ENCODE peak calls at places on chromosomes 11 and 22, in six cellular contexts. One of them, this sample, is unnamed.

GRCh38 chr11:67352546-67353316 is 615 bp downstream of the POLD4 start:
- DNase-seq in CD8-positive, alpha-beta T cell: no peak
- DNase-seq in mesendoderm: no peak
- DNase-seq in body of pancreas: no peak
- DNase-seq in heart left ventricle: peak; percentile 55
- DNase-seq in CD8-positive, alpha-beta memory T cell: peak; percentile 55
- DNase-seq in this sample: no peak

GRCh38 chr22:39348909-39349505 is 784 bp upstream of the SYNGR1 start:
- DNase-seq in body of pancreas: no peak
- DNase-seq in CD8-positive, alpha-beta T cell: no peak
- DNase-seq in mesendoderm: no peak
- DNase-seq in CD8-positive, alpha-beta memory T cell: no peak
- DNase-seq in heart left ventricle: peak; percentile 43
- DNase-seq in this sample: no peak

GRCh38 chr11:44909557-44909956 is 41.1 kb downstream of the TP53I11 start:
- DNase-seq in CD8-positive, alpha-beta memory T cell: no peak
- DNase-seq in body of pancreas: no peak
- DNase-seq in heart left ventricle: no peak
- DNase-seq in CD8-positive, alpha-beta T cell: no peak
- DNase-seq in mesendoderm: no peak
- DNase-seq in this sample: no peak

GRCh38 chr11:3037041-3037944 is 19.9 kb downstream of the CARS1 start:
- DNase-seq in CD8-positive, alpha-beta T cell: peak; percentile 61
- DNase-seq in body of pancreas: peak; percentile 85
- DNase-seq in mesendoderm: peak; percentile 87
- DNase-seq in heart left ventricle: peak; percentile 81
- DNase-seq in CD8-positive, alpha-beta memory T cell: peak; percentile 36
- DNase-seq in this sample: peak; percentile 65

GRCh38 chr22:30275625-30276024 is 9.0 kb upstream of the OSM start:
- DNase-seq in body of pancreas: no peak
- DNase-seq in heart left ventricle: no peak
- DNase-seq in CD8-positive, alpha-beta memory T cell: no peak
- DNase-seq in mesendoderm: peak; percentile 65
- DNase-seq in CD8-positive, alpha-beta T cell: no peak
- DNase-seq in this sample: no peak

GRCh38 chr11:17546240-17546639 is 819 bp upstream of the OTOG start:
- DNase-seq in body of pancreas: no peak
- DNase-seq in heart left ventricle: no peak
- DNase-seq in CD8-positive, alpha-beta memory T cell: no peak
- DNase-seq in mesendoderm: no peak
- DNase-seq in CD8-positive, alpha-beta T cell: no peak
- DNase-seq in this sample: no peak

GRCh38 chr11:34208266-34209135 is 103.1 kb downstream of the NAT10 start:
- DNase-seq in body of pancreas: no peak
- DNase-seq in heart left ventricle: no peak
- DNase-seq in CD8-positive, alpha-beta memory T cell: no peak
- DNase-seq in mesendoderm: no peak
- DNase-seq in CD8-positive, alpha-beta T cell: no peak
- DNase-seq in this sample: no peak

GRCh38 chr11:74377689-74378088 is 20.5 kb downstream of the PGM2L1 start:
- DNase-seq in CD8-positive, alpha-beta memory T cell: no peak
- DNase-seq in heart left ventricle: no peak
- DNase-seq in mesendoderm: no peak
- DNase-seq in CD8-positive, alpha-beta T cell: no peak
- DNase-seq in body of pancreas: no peak
- DNase-seq in this sample: no peak

GRCh38 chr11:78811622-78812021 is 237.0 kb upstream of the NARS2 start:
- DNase-seq in mesendoderm: no peak
- DNase-seq in heart left ventricle: no peak
- DNase-seq in body of pancreas: no peak
- DNase-seq in CD8-positive, alpha-beta T cell: no peak
- DNase-seq in CD8-positive, alpha-beta memory T cell: no peak
- DNase-seq in this sample: no peak

GRCh38 chr11:62601114-62601363 is 626 bp downstream of the MTA2 start:
- DNase-seq in mesendoderm: no peak
- DNase-seq in body of pancreas: peak; percentile 48
- DNase-seq in CD8-positive, alpha-beta T cell: no peak
- DNase-seq in heart left ventricle: peak; percentile 72
- DNase-seq in CD8-positive, alpha-beta memory T cell: peak; percentile 51
- DNase-seq in this sample: no peak

GRCh38 chr11:12287374-12288211 is 89.8 kb upstream of the PARVA start:
- DNase-seq in mesendoderm: peak; percentile 92
- DNase-seq in heart left ventricle: peak; percentile 58
- DNase-seq in CD8-positive, alpha-beta memory T cell: no peak
- DNase-seq in body of pancreas: no peak
- DNase-seq in CD8-positive, alpha-beta T cell: no peak
- DNase-seq in this sample: peak; percentile 90

GRCh38 chr11:1879941-1880720 is 11.6 kb downstream of the PRR33 start:
- DNase-seq in CD8-positive, alpha-beta T cell: no peak
- DNase-seq in CD8-positive, alpha-beta memory T cell: no peak
- DNase-seq in heart left ventricle: peak; percentile 85
- DNase-seq in body of pancreas: no peak
- DNase-seq in mesendoderm: no peak
- DNase-seq in this sample: no peak

GRCh38 chr11:45078236-45079074 is 68.0 kb upstream of the PRDM11 start:
- DNase-seq in CD8-positive, alpha-beta memory T cell: no peak
- DNase-seq in body of pancreas: no peak
- DNase-seq in heart left ventricle: no peak
- DNase-seq in CD8-positive, alpha-beta T cell: no peak
- DNase-seq in mesendoderm: no peak
- DNase-seq in this sample: no peak

GRCh38 chr22:40541300-40541699 is 95.2 kb downstream of the MRTFA start:
- DNase-seq in body of pancreas: no peak
- DNase-seq in mesendoderm: no peak
- DNase-seq in CD8-positive, alpha-beta T cell: no peak
- DNase-seq in CD8-positive, alpha-beta memory T cell: no peak
- DNase-seq in heart left ventricle: no peak
- DNase-seq in this sample: no peak

GRCh38 chr11:128508785-128509518 is 78.4 kb downstream of the ETS1 start:
- DNase-seq in heart left ventricle: no peak
- DNase-seq in CD8-positive, alpha-beta memory T cell: no peak
- DNase-seq in body of pancreas: no peak
- DNase-seq in CD8-positive, alpha-beta T cell: no peak
- DNase-seq in mesendoderm: no peak
- DNase-seq in this sample: no peak

GRCh38 chr11:10900686-10901415 is 43.0 kb upstream of the ZBED5 start:
- DNase-seq in CD8-positive, alpha-beta memory T cell: no peak
- DNase-seq in CD8-positive, alpha-beta T cell: no peak
- DNase-seq in body of pancreas: no peak
- DNase-seq in heart left ventricle: no peak
- DNase-seq in mesendoderm: no peak
- DNase-seq in this sample: peak; percentile 76

GRCh38 chr11:110431212-110432073 is 1.7 kb downstream of the FDX1 start:
- DNase-seq in CD8-positive, alpha-beta T cell: no peak
- DNase-seq in body of pancreas: no peak
- DNase-seq in mesendoderm: no peak
- DNase-seq in CD8-positive, alpha-beta memory T cell: no peak
- DNase-seq in heart left ventricle: no peak
- DNase-seq in this sample: no peak
- H3K27ac ChIP-seq in CD8-positive, alpha-beta T cell: no peak overlapping the region
- H3K27ac ChIP-seq in body of pancreas: peak overlapping the region; percentile 90
- H3K27ac ChIP-seq in mesendoderm: no peak overlapping the region
- H3K27ac ChIP-seq in CD8-positive, alpha-beta memory T cell: peak overlapping the region; percentile 74
- H3K27ac ChIP-seq in heart left ventricle: peak overlapping the region; percentile 93
- H3K27ac ChIP-seq in this sample: no peak overlapping the region

GRCh38 chr11:117993988-117994741 is 8.0 kb downstream of the IL10RA start:
- DNase-seq in CD8-positive, alpha-beta memory T cell: no peak
- DNase-seq in heart left ventricle: no peak
- DNase-seq in body of pancreas: no peak
- DNase-seq in mesendoderm: no peak
- DNase-seq in CD8-positive, alpha-beta T cell: no peak
- DNase-seq in this sample: no peak
- H3K4me1 ChIP-seq in CD8-positive, alpha-beta memory T cell: peaks cover 87% of the 10 kb centered on the region
- H3K4me1 ChIP-seq in heart left ventricle: no peaks in the 10 kb centered on the region
- H3K4me1 ChIP-seq in body of pancreas: no peaks in the 10 kb centered on the region
- H3K4me1 ChIP-seq in mesendoderm: no peaks in the 10 kb centered on the region
- H3K4me1 ChIP-seq in CD8-positive, alpha-beta T cell: peaks cover 76% of the 10 kb centered on the region
- H3K4me1 ChIP-seq in this sample: no peaks in the 10 kb centered on the region

GRCh38 chr11:32434116-32434386 is 1.3 kb downstream of the WT1 start:
- DNase-seq in CD8-positive, alpha-beta memory T cell: no peak
- DNase-seq in body of pancreas: no peak
- DNase-seq in mesendoderm: no peak
- DNase-seq in CD8-positive, alpha-beta T cell: no peak
- DNase-seq in heart left ventricle: no peak
- DNase-seq in this sample: no peak

GRCh38 chr11:32434387-32435151 is 770 bp downstream of the WT1 start:
- DNase-seq in heart left ventricle: peak; percentile 67
- DNase-seq in mesendoderm: peak; percentile 79
- DNase-seq in CD8-positive, alpha-beta memory T cell: no peak
- DNase-seq in CD8-positive, alpha-beta T cell: no peak
- DNase-seq in body of pancreas: no peak
- DNase-seq in this sample: no peak

GRCh38 chr11:32431657-32432056 is 3.7 kb downstream of the WT1 start:
- DNase-seq in CD8-positive, alpha-beta memory T cell: no peak
- DNase-seq in heart left ventricle: no peak
- DNase-seq in CD8-positive, alpha-beta T cell: no peak
- DNase-seq in mesendoderm: no peak
- DNase-seq in body of pancreas: no peak
- DNase-seq in this sample: no peak

GRCh38 chr11:32433249-32434115 is 1.9 kb downstream of the WT1 start:
- DNase-seq in CD8-positive, alpha-beta T cell: no peak
- DNase-seq in body of pancreas: no peak
- DNase-seq in heart left ventricle: no peak
- DNase-seq in mesendoderm: no peak
- DNase-seq in CD8-positive, alpha-beta memory T cell: no peak
- DNase-seq in this sample: no peak

DNA sequence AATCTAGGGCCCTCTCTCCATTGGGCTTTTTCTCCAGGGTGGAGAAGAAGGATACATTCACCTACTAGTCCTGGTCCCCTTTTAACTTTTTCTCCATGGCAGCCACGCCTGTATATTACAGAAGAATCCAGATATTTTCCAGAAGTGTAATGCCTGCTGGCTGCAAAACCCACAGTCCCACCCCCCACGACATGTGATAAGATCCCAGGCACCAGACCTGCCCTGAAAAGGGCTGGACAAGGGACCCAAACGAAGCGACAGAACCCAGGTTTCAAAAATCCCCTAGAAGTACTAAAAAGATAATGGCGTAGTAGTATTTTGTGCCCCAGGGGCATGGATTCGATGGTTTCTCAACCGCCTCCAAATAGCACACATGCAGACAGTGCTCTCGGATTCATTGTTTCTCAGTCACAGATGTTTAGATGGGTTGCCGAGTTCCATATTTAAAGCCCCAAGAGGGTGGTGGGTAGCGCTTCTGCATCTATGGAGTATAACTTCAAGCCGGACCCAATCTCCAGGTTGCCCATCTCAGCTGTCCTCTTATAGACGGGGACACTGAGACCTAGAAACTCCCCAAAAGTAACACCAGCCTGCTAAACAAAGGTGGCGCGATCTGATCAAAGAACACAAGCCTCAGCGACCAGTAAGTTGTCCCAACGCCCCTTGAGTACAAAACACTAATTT is 2.6 kb downstream of the WT1 start:
- DNase-seq in body of pancreas: no peak
- DNase-seq in heart left ventricle: no peak
- DNase-seq in CD8-positive, alpha-beta memory T cell: no peak
- DNase-seq in mesendoderm: no peak
- DNase-seq in CD8-positive, alpha-beta T cell: no peak
- DNase-seq in this sample: no peak
- H3K27me3 ChIP-seq in body of pancreas: no peaks in the 10 kb centered on the region
- H3K27me3 ChIP-seq in heart left ventricle: peaks cover 83% of the 10 kb centered on the region
- H3K27me3 ChIP-seq in CD8-positive, alpha-beta memory T cell: peaks cover 13% of the 10 kb centered on the region
- H3K27me3 ChIP-seq in mesendoderm: peaks cover 72% of the 10 kb centered on the region
- H3K27me3 ChIP-seq in CD8-positive, alpha-beta T cell: peaks cover 13% of the 10 kb centered on the region
- H3K27me3 ChIP-seq in this sample: no peaks in the 10 kb centered on the region

GRCh38 chr11:35418282-35418846 is 994 bp downstream of the SLC1A2 start:
- DNase-seq in CD8-positive, alpha-beta memory T cell: no peak
- DNase-seq in CD8-positive, alpha-beta T cell: no peak
- DNase-seq in mesendoderm: peak; percentile 53
- DNase-seq in heart left ventricle: no peak
- DNase-seq in body of pancreas: no peak
- DNase-seq in this sample: no peak
- H3K27ac ChIP-seq in CD8-positive, alpha-beta memory T cell: no peak overlapping the region
- H3K27ac ChIP-seq in CD8-positive, alpha-beta T cell: no peak overlapping the region
- H3K27ac ChIP-seq in mesendoderm: no peak overlapping the region
- H3K27ac ChIP-seq in heart left ventricle: no peak overlapping the region
- H3K27ac ChIP-seq in body of pancreas: no peak overlapping the region
- H3K27ac ChIP-seq in this sample: no peak overlapping the region

This sample was measured in SJCRH30.